ENCODE peak calls at places on chromosomes 2 and 18, in eight cellular contexts. One of them, this sample, is unnamed.

GRCh38 chr2:128805237-128805636 is 486.6 kb upstream of the HS6ST1 start:
- DNase-seq in lower leg skin: no peak
- DNase-seq in GM13977: no peak
- DNase-seq in Calu3: no peak
- DNase-seq in HCT116: no peak
- DNase-seq in IMR-90: no peak
- DNase-seq in AG10803: no peak
- DNase-seq in glutamatergic neuron: no peak
- DNase-seq in this sample: no peak

GRCh38 chr2:174485763-174486613 is 841 bp downstream of the GPR155 start:
- DNase-seq in lower leg skin: no peak
- DNase-seq in GM13977: peak
- DNase-seq in Calu3: peak
- DNase-seq in HCT116: no peak
- DNase-seq in IMR-90: peak
- DNase-seq in AG10803: peak
- DNase-seq in glutamatergic neuron: peak
- DNase-seq in this sample: peak

GRCh38 chr2:239202343-239202742 is 198.5 kb downstream of the HDAC4 start:
- DNase-seq in lower leg skin: no peak
- DNase-seq in GM13977: no peak
- DNase-seq in Calu3: no peak
- DNase-seq in HCT116: no peak
- DNase-seq in IMR-90: no peak
- DNase-seq in AG10803: no peak
- DNase-seq in glutamatergic neuron: peak
- DNase-seq in this sample: no peak

GRCh38 chr2:174085781-174086180 is 120.6 kb upstream of the SP3 start:
- DNase-seq in lower leg skin: no peak
- DNase-seq in GM13977: no peak
- DNase-seq in Calu3: no peak
- DNase-seq in HCT116: no peak
- DNase-seq in IMR-90: no peak
- DNase-seq in AG10803: no peak
- DNase-seq in glutamatergic neuron: no peak
- DNase-seq in this sample: no peak

GRCh38 chr2:151289972-151290335 is 486 bp upstream of the NMI start:
- DNase-seq in lower leg skin: peak
- DNase-seq in GM13977: peak
- DNase-seq in Calu3: peak
- DNase-seq in HCT116: no peak
- DNase-seq in IMR-90: peak
- DNase-seq in AG10803: peak
- DNase-seq in glutamatergic neuron: no peak
- DNase-seq in this sample: no peak

GRCh38 chr2:109185338-109185737 is 56.3 kb downstream of the SH3RF3 start:
- DNase-seq in lower leg skin: peak
- DNase-seq in GM13977: no peak
- DNase-seq in Calu3: no peak
- DNase-seq in HCT116: no peak
- DNase-seq in IMR-90: peak
- DNase-seq in AG10803: peak
- DNase-seq in glutamatergic neuron: no peak
- DNase-seq in this sample: no peak

GRCh38 chr2:138787053-138787666 is 7.0 kb upstream of the NXPH2 start:
- DNase-seq in lower leg skin: no peak
- DNase-seq in GM13977: peak
- DNase-seq in Calu3: peak
- DNase-seq in HCT116: peak
- DNase-seq in IMR-90: peak
- DNase-seq in AG10803: peak
- DNase-seq in glutamatergic neuron: no peak
- DNase-seq in this sample: peak

GRCh38 chr2:101432411-101433181 is 42.3 kb downstream of the RFX8 start:
- DNase-seq in lower leg skin: no peak
- DNase-seq in GM13977: no peak
- DNase-seq in Calu3: no peak
- DNase-seq in HCT116: no peak
- DNase-seq in IMR-90: peak
- DNase-seq in AG10803: peak
- DNase-seq in glutamatergic neuron: no peak
- DNase-seq in this sample: no peak

GRCh38 chr2:240795468-240795867 is 24.6 kb downstream of the KIF1A start:
- DNase-seq in lower leg skin: no peak
- DNase-seq in GM13977: no peak
- DNase-seq in Calu3: no peak
- DNase-seq in HCT116: no peak
- DNase-seq in IMR-90: no peak
- DNase-seq in AG10803: no peak
- DNase-seq in glutamatergic neuron: peak
- DNase-seq in this sample: no peak

GRCh38 chr18:64244571-64244970 is 95.7 kb upstream of the LINC00305 start:
- DNase-seq in lower leg skin: no peak
- DNase-seq in GM13977: no peak
- DNase-seq in Calu3: peak
- DNase-seq in HCT116: no peak
- DNase-seq in IMR-90: no peak
- DNase-seq in AG10803: no peak
- DNase-seq in glutamatergic neuron: no peak
- DNase-seq in this sample: peak

GRCh38 chr18:4454548-4455112 is 477 bp downstream of the DLGAP1 start:
- DNase-seq in lower leg skin: no peak
- DNase-seq in GM13977: no peak
- DNase-seq in Calu3: no peak
- DNase-seq in HCT116: no peak
- DNase-seq in IMR-90: no peak
- DNase-seq in AG10803: no peak
- DNase-seq in glutamatergic neuron: no peak
- DNase-seq in this sample: peak

GRCh38 chr18:50820901-50821520 is 1.2 kb upstream of the MRO start:
- DNase-seq in lower leg skin: no peak
- DNase-seq in GM13977: no peak
- DNase-seq in Calu3: no peak
- DNase-seq in HCT116: no peak
- DNase-seq in IMR-90: no peak
- DNase-seq in AG10803: no peak
- DNase-seq in glutamatergic neuron: no peak
- DNase-seq in this sample: no peak

GRCh38 chr2:201444676-201445441 is 6.4 kb downstream of the TRAK2 start:
- DNase-seq in lower leg skin: no peak
- DNase-seq in GM13977: no peak
- DNase-seq in Calu3: no peak
- DNase-seq in HCT116: no peak
- DNase-seq in IMR-90: no peak
- DNase-seq in AG10803: peak
- DNase-seq in glutamatergic neuron: no peak
- DNase-seq in this sample: no peak
- TF ChIP-seq CTCF in lower leg skin: no peak
- TF ChIP-seq CTCF in GM13977: no peak
- TF ChIP-seq CTCF in Calu3: no peak
- TF ChIP-seq CTCF in HCT116: no peak
- TF ChIP-seq CTCF in IMR-90: no peak
- TF ChIP-seq CTCF in AG10803: no peak
- TF ChIP-seq CTCF in glutamatergic neuron: no peak
- TF ChIP-seq CTCF in this sample: no peak

DNA sequence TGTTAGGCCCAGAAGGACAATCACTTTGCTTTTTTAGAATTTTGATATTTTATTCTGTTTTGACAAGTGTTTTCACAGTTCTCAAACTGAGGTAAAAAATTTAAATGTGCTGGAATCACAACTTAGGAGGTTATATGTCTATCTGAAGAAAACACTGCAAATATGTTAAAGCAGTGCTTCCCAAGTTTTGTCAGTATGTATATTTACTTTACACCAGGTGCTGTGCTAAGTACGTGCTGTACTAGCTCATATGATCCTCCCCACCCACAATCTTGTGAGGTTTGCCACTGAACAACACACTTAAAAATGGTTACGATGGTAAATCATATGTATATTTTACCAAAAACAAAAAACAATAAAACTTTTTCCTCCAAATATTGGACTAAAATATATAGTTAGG is 124.2 kb downstream of the CABYR start:
- DNase-seq in lower leg skin: no peak
- DNase-seq in GM13977: no peak
- DNase-seq in Calu3: no peak
- DNase-seq in HCT116: no peak
- DNase-seq in IMR-90: no peak
- DNase-seq in AG10803: no peak
- DNase-seq in glutamatergic neuron: no peak
- DNase-seq in this sample: no peak
- TF ChIP-seq CTCF in lower leg skin: no peak
- TF ChIP-seq CTCF in GM13977: no peak
- TF ChIP-seq CTCF in Calu3: no peak
- TF ChIP-seq CTCF in HCT116: no peak
- TF ChIP-seq CTCF in IMR-90: no peak
- TF ChIP-seq CTCF in AG10803: no peak
- TF ChIP-seq CTCF in glutamatergic neuron: no peak
- TF ChIP-seq CTCF in this sample: no peak

GRCh38 chr2:219500135-219500534 is 1.4 kb downstream of the GMPPA start:
- DNase-seq in lower leg skin: no peak
- DNase-seq in GM13977: no peak
- DNase-seq in Calu3: no peak
- DNase-seq in HCT116: no peak
- DNase-seq in IMR-90: peak
- DNase-seq in AG10803: no peak
- DNase-seq in glutamatergic neuron: no peak
- DNase-seq in this sample: no peak
- TF ChIP-seq CTCF in lower leg skin: no peak
- TF ChIP-seq CTCF in GM13977: no peak
- TF ChIP-seq CTCF in Calu3: peak
- TF ChIP-seq CTCF in HCT116: no peak
- TF ChIP-seq CTCF in IMR-90: peak
- TF ChIP-seq CTCF in AG10803: peak
- TF ChIP-seq CTCF in glutamatergic neuron: no peak
- TF ChIP-seq CTCF in this sample: no peak

GRCh38 chr18:77131100-77131651 is 1.4 kb downstream of the MBP start:
- DNase-seq in lower leg skin: peak
- DNase-seq in GM13977: no peak
- DNase-seq in Calu3: peak
- DNase-seq in HCT116: no peak
- DNase-seq in IMR-90: no peak
- DNase-seq in AG10803: no peak
- DNase-seq in glutamatergic neuron: no peak
- DNase-seq in this sample: no peak
- TF ChIP-seq CTCF in lower leg skin: no peak
- TF ChIP-seq CTCF in GM13977: no peak
- TF ChIP-seq CTCF in Calu3: no peak
- TF ChIP-seq CTCF in HCT116: no peak
- TF ChIP-seq CTCF in IMR-90: no peak
- TF ChIP-seq CTCF in AG10803: no peak
- TF ChIP-seq CTCF in glutamatergic neuron: no peak
- TF ChIP-seq CTCF in this sample: no peak

GRCh38 chr2:72934683-72935610 is 17.6 kb downstream of the EMX1 start:
- DNase-seq in lower leg skin: no peak
- DNase-seq in GM13977: peak
- DNase-seq in Calu3: peak
- DNase-seq in HCT116: peak
- DNase-seq in IMR-90: no peak
- DNase-seq in AG10803: no peak
- DNase-seq in glutamatergic neuron: no peak
- DNase-seq in this sample: no peak
- TF ChIP-seq CTCF in lower leg skin: no peak
- TF ChIP-seq CTCF in GM13977: peak
- TF ChIP-seq CTCF in Calu3: peak
- TF ChIP-seq CTCF in HCT116: peak
- TF ChIP-seq CTCF in IMR-90: no peak
- TF ChIP-seq CTCF in AG10803: peak
- TF ChIP-seq CTCF in glutamatergic neuron: peak
- TF ChIP-seq CTCF in this sample: peak

DNA sequence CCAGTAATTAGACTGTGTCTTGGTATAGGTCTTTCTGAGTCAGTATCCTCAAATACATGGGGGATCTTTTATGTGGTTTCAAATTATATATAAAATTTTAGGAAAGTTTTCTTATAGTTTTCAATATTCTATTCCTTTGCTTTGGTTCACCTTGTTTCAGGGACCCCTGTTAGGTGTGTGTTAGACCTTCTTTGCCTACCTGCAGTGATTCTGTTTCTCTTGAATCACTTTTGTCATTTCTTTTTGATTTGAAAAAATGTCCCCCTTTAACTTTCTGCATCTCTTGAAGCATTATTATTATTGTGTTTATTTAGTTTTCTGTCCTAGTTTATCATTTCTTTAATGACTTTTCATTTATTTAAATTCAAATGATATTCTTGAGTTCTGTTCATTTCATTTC is 98.7 kb downstream of the FHOD3 start:
- DNase-seq in lower leg skin: no peak
- DNase-seq in GM13977: no peak
- DNase-seq in Calu3: no peak
- DNase-seq in HCT116: peak
- DNase-seq in IMR-90: no peak
- DNase-seq in AG10803: no peak
- DNase-seq in glutamatergic neuron: no peak
- DNase-seq in this sample: no peak
- TF ChIP-seq CTCF in lower leg skin: no peak
- TF ChIP-seq CTCF in GM13977: no peak
- TF ChIP-seq CTCF in Calu3: no peak
- TF ChIP-seq CTCF in HCT116: no peak
- TF ChIP-seq CTCF in IMR-90: no peak
- TF ChIP-seq CTCF in AG10803: no peak
- TF ChIP-seq CTCF in glutamatergic neuron: no peak
- TF ChIP-seq CTCF in this sample: no peak